ENCODE peak calls at places on chromosomes 4 and X, in nine cellular contexts. D, E, G, H, F, B, Q, I and Z are unnamed samples.

GRCh38 chr4:7867701-7868429 is 71.8 kb downstream of the AFAP1 start:
- DNase-seq in D (no peak), E (no peak), G (no peak), H (peak; percentile 79), F (no peak), B (no peak), Q (peak; percentile 73), I (no peak), Z (no peak)

GRCh38 chr4:73856518-73856917 is 3.4 kb downstream of the PF4V1 start:
- DNase-seq in D (no peak), E (no peak), G (no peak), H (peak; percentile 27), F (no peak), B (peak; percentile 95), Q (no peak), I (peak; percentile 45), Z (no peak)

GRCh38 chrX:107731831-107732502 is 43.6 kb downstream of the TSC22D3 start:
- DNase-seq in D (peak; percentile 52), E (no peak), G (no peak), H (peak; percentile 54), F (peak; percentile 38), B (peak; percentile 95), Q (peak; percentile 58), I (peak; percentile 65), Z (no peak)

GRCh38 chr4:137025484-137026059 is 506.7 kb downstream of the PCDH18 start:
- DNase-seq in D (no peak), E (no peak), G (no peak), H (no peak), F (no peak), B (no peak), Q (no peak), I (no peak), Z (no peak)

GRCh38 chrX:108699368-108699767 is 37.0 kb downstream of the IRS4 start:
- DNase-seq in D (no peak), E (no peak), G (no peak), H (peak; percentile 44), F (peak; percentile 3), B (peak; percentile 43), Q (peak; percentile 14), I (peak; percentile 45), Z (no peak)

GRCh38 chr4:157992948-157993839 is 179.6 kb downstream of the GASK1B start:
- DNase-seq in D (peak; percentile 8), E (no peak), G (no peak), H (no peak), F (no peak), B (no peak), Q (no peak), I (no peak), Z (no peak)

GRCh38 chr4:26337612-26338011 is 16.8 kb downstream of the RBPJ start:
- DNase-seq in D (no peak), E (no peak), G (no peak), H (no peak), F (no peak), B (no peak), Q (no peak), I (no peak), Z (no peak)

GRCh38 chr4:86990510-86990909 is 55.7 kb downstream of the AFF1 start:
- DNase-seq in D (no peak), E (no peak), G (no peak), H (no peak), F (no peak), B (no peak), Q (no peak), I (no peak), Z (no peak)

GRCh38 chr4:100372432-100372831 is 145.4 kb downstream of the EMCN start:
- DNase-seq in D (no peak), E (no peak), G (no peak), H (peak; percentile 6), F (no peak), B (no peak), Q (no peak), I (no peak), Z (peak; percentile 18)

GRCh38 chrX:132802033-132802432 is 156.4 kb downstream of the HS6ST2 start:
- DNase-seq in D (no peak), E (no peak), G (no peak), H (no peak), F (no peak), B (no peak), Q (no peak), I (no peak), Z (no peak)

GRCh38 chr4:86448891-86449290 is 89.0 kb upstream of the MAPK10 start:
- DNase-seq in D (no peak), E (no peak), G (no peak), H (no peak), F (no peak), B (no peak), Q (no peak), I (no peak), Z (peak; percentile 34)

GRCh38 chr4:101118641-101119040 is 228.7 kb downstream of the PPP3CA start:
- DNase-seq in D (no peak), E (no peak), G (no peak), H (no peak), F (no peak), B (no peak), Q (no peak), I (no peak), Z (no peak)

GRCh38 chr4:19844436-19844835 is 407.3 kb upstream of the SLIT2 start:
- DNase-seq in D (no peak), E (no peak), G (no peak), H (no peak), F (no peak), B (no peak), Q (peak; percentile 79), I (peak; percentile 4), Z (no peak)

GRCh38 chr4:127214936-127215335 is 417.8 kb upstream of the INTU start:
- DNase-seq in D (no peak), E (no peak), G (no peak), H (no peak), F (no peak), B (no peak), Q (no peak), I (no peak), Z (no peak)

GRCh38 chrX:13059676-13060499 is 15.5 kb upstream of the FAM9C start:
- DNase-seq in D (no peak), E (no peak), G (no peak), H (no peak), F (no peak), B (peak; percentile 47), Q (peak; percentile 73), I (peak; percentile 21), Z (no peak)

GRCh38 chr4:87093443-87094123 is 126.8 kb downstream of the KLHL8 start:
- DNase-seq in D (peak; percentile 40), E (peak; percentile 47), G (peak; percentile 17), H (peak; percentile 97), F (peak; percentile 36), B (peak; percentile 61), Q (peak; percentile 72), I (peak; percentile 75), Z (peak; percentile 54)

GRCh38 chr4:1870328-1870577 is 940 bp upstream of the NSD2 start:
- DNase-seq in D (peak; percentile 54), E (peak; percentile 87), G (peak; percentile 70), H (peak; percentile 94), F (peak; percentile 76), B (peak; percentile 47), Q (peak; percentile 66), I (peak; percentile 91), Z (peak; percentile 90)

GRCh38 chr4:2650276-2650675 is 105.9 kb downstream of the TNIP2 start:
- DNase-seq in D (no peak), E (no peak), G (no peak), H (no peak), F (no peak), B (no peak), Q (no peak), I (no peak), Z (no peak)

GRCh38 chrX:154380787-154381186 is 1.7 kb downstream of the EMD start:
- DNase-seq in D (no peak), E (no peak), G (no peak), H (no peak), F (no peak), B (no peak), Q (no peak), I (no peak), Z (no peak)

GRCh38 chr4:2402053-2402452 is 16.4 kb downstream of the ZFYVE28 start:
- DNase-seq in D (no peak), E (peak; percentile 30), G (no peak), H (peak; percentile 55), F (no peak), B (peak; percentile 51), Q (no peak), I (peak; percentile 45), Z (no peak)

GRCh38 chrX:499870-500364 is 113.2 kb upstream of the PPP2R3B start:
- DNase-seq in D (no peak), E (no peak), G (no peak), H (no peak), F (no peak), B (no peak), Q (no peak), I (no peak), Z (no peak)

GRCh38 chr4:88041626-88042025 is 34.2 kb downstream of the PKD2 start:
- DNase-seq in D (no peak), E (no peak), G (no peak), H (no peak), F (no peak), B (no peak), Q (no peak), I (no peak), Z (no peak)

GRCh38 chrX:77937291-77937690 is 26.8 kb downstream of the ATP7A start:
- DNase-seq in D (no peak), E (no peak), G (no peak), H (peak; percentile 70), F (no peak), B (peak; percentile 49), Q (peak; percentile 80), I (peak; percentile 47), Z (no peak)

GRCh38 chr4:98262431-98262830 is 1.2 kb downstream of the RAP1GDS1 start:
- DNase-seq in D (no peak), E (no peak), G (no peak), H (peak; percentile 18), F (no peak), B (no peak), Q (no peak), I (peak; percentile 43), Z (no peak)

GRCh38 chr4:183409956-183410355 is 34.5 kb upstream of the CDKN2AIP start:
- DNase-seq in D (no peak), E (no peak), G (no peak), H (no peak), F (no peak), B (peak; percentile 61), Q (no peak), I (no peak), Z (no peak)

GRCh38 chr4:100288167-100288566 is 97.9 kb upstream of the DDIT4L start:
- DNase-seq in D (no peak), E (no peak), G (no peak), H (peak; percentile 80), F (no peak), B (peak; percentile 89), Q (peak; percentile 47), I (no peak), Z (no peak)

GRCh38 chr4:170106899-170107298 is 17.1 kb upstream of the AADAT start:
- DNase-seq in D (no peak), E (no peak), G (no peak), H (no peak), F (no peak), B (no peak), Q (no peak), I (no peak), Z (no peak)

GRCh38 chr4:126346654-126347053 is 1031.9 kb downstream of the FAT4 start:
- DNase-seq in D (no peak), E (no peak), G (no peak), H (no peak), F (no peak), B (no peak), Q (no peak), I (no peak), Z (no peak)

GRCh38 chrX:38879631-38880220 is 78.5 kb downstream of the MID1IP1 start:
- DNase-seq in D (peak; percentile 71), E (no peak), G (no peak), H (peak; percentile 83), F (peak; percentile 23), B (no peak), Q (no peak), I (no peak), Z (peak; percentile 86)

GRCh38 chr4:107069049-107069448 is 32.9 kb upstream of the DKK2 start:
- DNase-seq in D (no peak), E (no peak), G (no peak), H (no peak), F (no peak), B (no peak), Q (peak; percentile 7), I (peak; percentile 78), Z (no peak)

GRCh38 chr4:185810746-185811508 is 1.1 kb downstream of the SORBS2 start:
- DNase-seq in D (no peak), E (no peak), G (no peak), H (peak; percentile 30), F (no peak), B (peak; percentile 52), Q (no peak), I (no peak), Z (no peak)